ENCODE peak calls at places on chromosome 4, in five cellular contexts. K is amygdala, B is Calu3, D is fibroblast of pulmonary artery, M is T-helper 9 cell. Q is an unnamed sample.

GRCh38 chr4:152392079-152392478 is 143.8 kb downstream of the FBXW7 start:
- DNase-seq in D (no peak), M (no peak), B (no peak), K (no peak), Q (no peak)

GRCh38 chr4:74418063-74418670 is 26.8 kb upstream of the AREG start:
- DNase-seq in M (no peak), K (no peak), D (peak), B (peak), Q (no peak)

GRCh38 chr4:179128299-179128698 is 1686.1 kb upstream of the AGA start:
- DNase-seq in K (no peak), B (no peak), D (no peak), M (no peak), Q (no peak)

GRCh38 chr4:16168710-16169388 is 57.4 kb downstream of the TAPT1 start:
- DNase-seq in K (no peak), B (no peak), D (no peak), M (no peak), Q (no peak)

GRCh38 chr4:126405369-126405982 is 1090.7 kb downstream of the FAT4 start:
- DNase-seq in B (no peak), K (no peak), D (peak), M (no peak), Q (no peak)

GRCh38 chr4:26877417-26877816 is 16.8 kb downstream of the STIM2 start:
- DNase-seq in D (no peak), M (no peak), K (no peak), B (no peak), Q (no peak)

GRCh38 chr4:55125087-55125721 is at the start of gene KDR:
- DNase-seq in M (no peak), K (peak), D (peak), B (peak), Q (peak)

GRCh38 chr4:122716825-122717448 is 15.6 kb upstream of the BBS12 start:
- DNase-seq in D (peak), M (peak), K (peak), B (peak), Q (peak)

GRCh38 chr4:77220841-77221613 is 64.0 kb downstream of the CCNG2 start:
- DNase-seq in K (no peak), B (no peak), D (peak), M (no peak), Q (no peak)

GRCh38 chr4:88106205-88106604 is 52.2 kb downstream of the ABCG2 start:
- DNase-seq in M (no peak), K (no peak), D (peak), B (no peak), Q (no peak)

GRCh38 chr4:86894465-86894864 is 2.2 kb upstream of the C4orf36 start:
- DNase-seq in B (no peak), K (no peak), M (no peak), D (peak), Q (no peak)

GRCh38 chr4:26464420-26465095 is 25.7 kb downstream of the CCKAR start:
- DNase-seq in M (no peak), K (no peak), D (no peak), B (no peak), Q (no peak)

GRCh38 chr4:14871676-14872430 is 130.4 kb upstream of the CPEB2 start:
- DNase-seq in M (peak), D (no peak), K (no peak), B (peak), Q (no peak)

GRCh38 chr4:66091801-66092200 is 421.5 kb upstream of the EPHA5 start:
- DNase-seq in B (no peak), M (no peak), K (no peak), D (peak), Q (no peak)

GRCh38 chr4:42654606-42655005 is 2.3 kb downstream of the ATP8A1 start:
- DNase-seq in M (no peak), D (peak), B (peak), K (no peak), Q (no peak)

GRCh38 chr4:152342293-152342692 is 193.6 kb downstream of the FBXW7 start:
- DNase-seq in M (no peak), K (no peak), D (no peak), B (no peak), Q (no peak)

GRCh38 chr4:95377511-95377910 is 171.3 kb downstream of the UNC5C start:
- DNase-seq in M (no peak), B (no peak), K (no peak), D (no peak), Q (no peak)

GRCh38 chr4:185143596-185143969 is 517 bp downstream of the SLC25A4 start:
- DNase-seq in D (no peak), M (peak), B (peak), K (peak), Q (peak)

GRCh38 chr4:158906073-158906472 is 137.2 kb downstream of the FNIP2 start:
- DNase-seq in K (no peak), M (no peak), D (no peak), B (no peak), Q (no peak)

GRCh38 chr4:973431-974397 is at the start of gene DGKQ:
- DNase-seq in M (peak), K (peak), B (peak), D (peak), Q (peak)

GRCh38 chr4:113534698-113535097 is 226.8 kb downstream of the CAMK2D start:
- DNase-seq in K (no peak), B (no peak), M (no peak), D (peak), Q (no peak)

GRCh38 chr4:151808120-151808529 is 47.3 kb upstream of the GATB start:
- DNase-seq in B (no peak), K (no peak), M (no peak), D (no peak), Q (no peak)

GRCh38 chr4:159267023-159267939 is 164.4 kb downstream of the RAPGEF2 start:
- DNase-seq in K (peak), M (no peak), D (peak), B (no peak), Q (no peak)

GRCh38 chr4:70996014-70996353 is 2.5 kb downstream of the DCK start:
- DNase-seq in M (no peak), D (no peak), B (no peak), K (no peak), Q (no peak)

GRCh38 chr4:187865914-187866313 is 129.7 kb upstream of the ZFP42 start:
- DNase-seq in B (no peak), K (no peak), D (no peak), M (no peak), Q (no peak)

GRCh38 chr4:40446785-40447184 is 111.7 kb downstream of the CHRNA9 start:
- DNase-seq in D (no peak), M (no peak), K (no peak), B (no peak), Q (no peak)

GRCh38 chr4:188697217-188697616 is 558.0 kb downstream of the TRIML1 start:
- DNase-seq in D (no peak), M (no peak), K (no peak), B (no peak), Q (no peak)

GRCh38 chr4:57351716-57352115 is 241.5 kb upstream of the IGFBP7 start:
- DNase-seq in M (no peak), B (no peak), D (no peak), K (no peak), Q (no peak)

GRCh38 chr4:1216869-1217294 is 32.0 kb downstream of the CTBP1 start:
- DNase-seq in D (no peak), K (no peak), M (peak), B (no peak), Q (no peak)

GRCh38 chr4:88283661-88284377 is 542 bp downstream of the PPM1K start:
- DNase-seq in B (peak), K (peak), D (peak), M (peak), Q (peak)

GRCh38 chr4:187922274-187922673 is 73.3 kb upstream of the ZFP42 start:
- DNase-seq in B (no peak), D (no peak), K (no peak), M (no peak), Q (no peak)

GRCh38 chr4:5772528-5773270 is 61.7 kb downstream of the EVC start:
- DNase-seq in B (no peak), K (no peak), D (no peak), M (no peak), Q (no peak)

GRCh38 chr4:21765810-21766407 is 182.7 kb downstream of the KCNIP4 start:
- DNase-seq in M (no peak), D (peak), K (no peak), B (peak), Q (peak)

GRCh38 chr4:121827851-121828250 is 4.2 kb upstream of the CCNA2 start:
- DNase-seq in B (no peak), D (peak), M (no peak), K (no peak), Q (no peak)

GRCh38 chr4:181008164-181008563 is 1235.0 kb upstream of the TENM3 start:
- DNase-seq in D (peak), M (no peak), B (peak), K (no peak), Q (peak)

Q was measured in SJCRH30.